ENCODE peak calls at places on chromosomes 7 and 10, in four cellular contexts. M is hepatocyte, W is Peyer's patch, L is heart right ventricle. D is an unnamed sample. For H3K9me3, the result is how much of the 10 kb centered on the place peaks cover.

GRCh38 chr7:74038194-74038961 is 10.4 kb downstream of the ELN start:
- DNase-seq in W (no peak), M (no peak), L (no peak), D (no peak)

GRCh38 chr10:103696411-103697145 is 158.8 kb downstream of the SH3PXD2A start:
- DNase-seq in L (peak), W (peak), M (peak), D (peak)

GRCh38 chr10:132808247-132808567 is 22.3 kb upstream of the NKX6-2 start:
- DNase-seq in M (no peak), L (no peak), W (no peak), D (no peak)

GRCh38 chr7:141512597-141512996 is 38.6 kb upstream of the AGK start:
- DNase-seq in L (no peak), M (no peak), W (no peak), D (no peak)

GRCh38 chr10:28631896-28632596 is 45.3 kb upstream of the BAMBI start:
- DNase-seq in M (no peak), L (no peak), W (no peak), D (peak)

GRCh38 chr7:128737441-128737840 is 1.7 kb upstream of the CALU start:
- DNase-seq in M (no peak), W (no peak), L (no peak), D (no peak)

GRCh38 chr10:91632671-91633550 is at the start of gene PPP1R3C:
- DNase-seq in W (peak), M (peak), L (peak), D (peak)

GRCh38 chr7:132876576-132876975 is 205.3 kb downstream of the CHCHD3 start:
- DNase-seq in M (no peak), L (no peak), W (no peak), D (no peak)

GRCh38 chr10:35413985-35414861 is 77.9 kb downstream of the CCNY start:
- DNase-seq in L (no peak), M (peak), W (no peak), D (no peak)

GRCh38 chr10:62851449-62851848 is 35.3 kb upstream of the EGR2 start:
- DNase-seq in W (no peak), M (no peak), L (no peak), D (no peak)

GRCh38 chr7:43537765-43538403 is 45.0 kb upstream of the STK17A start:
- DNase-seq in W (no peak), L (no peak), M (no peak), D (no peak)

GRCh38 chr7:72493850-72494661 is 81.9 kb upstream of the CALN1 start:
- DNase-seq in M (peak), L (peak), W (peak), D (peak)

GRCh38 chr10:75418712-75419111 is 12.7 kb upstream of the LRMDA start:
- DNase-seq in M (no peak), W (no peak), L (no peak), D (no peak)

GRCh38 chr7:99209781-99210180 is 1.9 kb upstream of the KPNA7 start:
- DNase-seq in W (no peak), M (no peak), L (no peak), D (no peak)

GRCh38 chr10:59971915-59972314 is 65.6 kb upstream of the CCDC6 start:
- DNase-seq in L (no peak), W (peak), M (peak), D (no peak)

GRCh38 chr7:156397249-156397648 is 243.3 kb upstream of the RNF32 start:
- DNase-seq in L (no peak), M (no peak), W (no peak), D (no peak)
- H3K4me3 ChIP-seq in L (no peak), M (no peak), W (no peak), D (no peak)

GRCh38 chr10:33330543-33331019 is 3.9 kb downstream of the NRP1 start:
- DNase-seq in W (peak), L (peak), M (peak), D (peak)
- H3K27ac ChIP-seq in W (no peak), L (peak), M (no peak), D (no peak)

DNA sequence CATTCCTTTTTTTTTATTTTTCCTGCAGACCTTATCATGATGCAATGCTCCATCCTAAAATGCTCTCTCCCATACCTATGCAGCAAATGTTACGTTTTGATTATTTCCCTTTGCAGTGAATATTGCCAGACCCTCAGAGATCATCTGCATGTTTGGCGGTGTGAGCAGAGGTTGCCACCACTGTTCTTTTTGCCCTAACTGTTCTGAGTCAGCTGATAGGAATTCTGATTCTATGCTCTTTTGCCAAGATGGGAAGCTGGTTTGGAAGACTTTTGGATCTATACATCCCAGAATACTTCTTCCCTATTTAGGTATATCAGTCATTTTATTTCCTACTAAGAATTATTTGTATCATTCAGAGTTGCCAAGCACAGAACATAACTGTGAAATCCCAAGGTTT is 130.5 kb downstream of the KLF6 start:
- DNase-seq in M (no peak), W (no peak), L (no peak), D (no peak)
- H3K9me3 ChIP-seq in M (under half), W (under half), L (under half), D (under half)

DNA sequence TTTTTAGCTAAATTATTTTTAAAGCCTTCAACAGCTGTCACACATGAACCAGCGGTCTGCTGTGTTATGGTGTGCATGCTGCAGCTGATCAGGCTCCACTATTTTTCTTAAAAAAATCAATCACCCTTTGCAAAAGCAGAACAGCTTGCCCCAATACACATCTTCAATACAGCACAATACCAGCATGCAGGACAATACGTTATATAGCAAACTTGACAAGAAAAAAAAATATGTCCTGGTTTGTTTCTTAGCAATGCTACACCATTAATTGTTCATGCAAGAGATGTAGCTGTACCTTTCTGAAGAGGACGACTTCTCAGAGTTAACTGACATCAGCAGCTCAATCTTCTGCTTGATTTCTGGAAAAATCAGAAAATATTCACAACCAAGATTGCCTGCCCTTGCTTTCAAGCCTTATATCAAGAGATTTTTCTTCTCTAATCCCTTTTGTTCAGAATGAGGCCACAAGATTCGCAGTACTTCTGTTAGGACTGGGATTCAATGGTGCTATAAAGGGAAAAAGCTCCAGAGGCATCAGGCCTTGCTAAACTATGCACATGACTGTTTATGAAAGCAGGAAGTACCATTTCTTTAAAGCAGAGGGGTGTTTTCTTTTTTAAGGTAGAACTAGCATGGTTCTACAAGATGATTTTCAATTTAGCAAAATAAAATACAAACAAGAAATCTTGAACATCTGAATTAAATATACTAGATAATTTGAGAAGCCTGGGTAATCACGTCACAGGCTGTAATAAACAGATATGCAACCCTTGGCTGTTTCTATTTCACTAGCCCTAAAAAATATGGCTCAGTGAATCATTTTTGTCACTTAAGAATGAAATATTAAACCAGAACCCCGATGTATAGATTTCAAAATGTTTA is 120.0 kb downstream of the SRPK2 start:
- DNase-seq in M (peak), W (no peak), L (peak), D (no peak)
- H3K4me3 ChIP-seq in M (peak), W (peak), L (peak), D (no peak)

DNA sequence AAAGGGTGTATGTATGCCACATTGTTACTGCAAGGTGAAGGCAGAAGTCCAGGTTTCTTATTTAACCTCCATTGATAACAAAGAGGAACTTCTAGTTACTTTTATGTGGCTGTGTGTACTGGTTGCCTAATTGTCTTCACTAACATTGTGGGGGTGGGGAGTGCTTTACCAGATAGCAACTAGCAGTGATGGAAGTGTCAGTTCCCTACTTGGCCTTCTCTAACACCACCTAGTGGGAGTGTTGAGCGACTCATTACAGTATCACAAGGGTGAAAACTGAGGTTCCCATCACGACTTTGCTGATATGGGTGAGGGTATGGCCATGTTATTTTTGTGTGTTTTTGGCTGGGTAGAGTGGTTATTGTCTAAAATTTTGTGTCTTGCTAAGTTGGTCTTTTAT is 274.4 kb downstream of the THSD7A start:
- DNase-seq in M (peak), W (no peak), L (no peak), D (no peak)
- H3K27ac ChIP-seq in M (no peak), W (no peak), L (no peak), D (no peak)

GRCh38 chr10:42422911-42423310 is 215.5 kb downstream of the ZNF33B start:
- DNase-seq in M (no peak), W (no peak), L (peak), D (no peak)
- H3K9me3 ChIP-seq in M (under half), W (under half), L (under half), D (under half)